ENCODE peak calls at places on chromosomes 11 and 22, in eight cellular contexts. One of them, this sample, is unnamed.

GRCh38 chr22:33897621-33897910 is 22.7 kb downstream of the LARGE1 start:
- DNase-seq in GM10248: no peak
- DNase-seq in pancreas: no peak
- DNase-seq in Peyer's patch: no peak
- DNase-seq in GM13977: no peak
- DNase-seq in MCF 10A: no peak
- DNase-seq in coronary artery: no peak
- DNase-seq in activated CD8-positive, alpha-beta T cell treated with anti-CD3 and anti-CD28 coated beads for 36 hours: no peak
- DNase-seq in this sample: no peak

GRCh38 chr11:71190551-71190950 is 61.8 kb downstream of the SHANK2 start:
- DNase-seq in GM10248: no peak
- DNase-seq in pancreas: no peak
- DNase-seq in Peyer's patch: peak
- DNase-seq in GM13977: no peak
- DNase-seq in MCF 10A: no peak
- DNase-seq in coronary artery: no peak
- DNase-seq in activated CD8-positive, alpha-beta T cell treated with anti-CD3 and anti-CD28 coated beads for 36 hours: no peak
- DNase-seq in this sample: peak

GRCh38 chr22:36850016-36850415 is 10.8 kb upstream of the NCF4 start:
- DNase-seq in GM10248: no peak
- DNase-seq in pancreas: no peak
- DNase-seq in Peyer's patch: no peak
- DNase-seq in GM13977: no peak
- DNase-seq in MCF 10A: no peak
- DNase-seq in coronary artery: no peak
- DNase-seq in activated CD8-positive, alpha-beta T cell treated with anti-CD3 and anti-CD28 coated beads for 36 hours: no peak
- DNase-seq in this sample: no peak

GRCh38 chr11:44568706-44569473 is 3.4 kb downstream of the CD82 start:
- DNase-seq in GM10248: peak
- DNase-seq in pancreas: no peak
- DNase-seq in Peyer's patch: no peak
- DNase-seq in GM13977: peak
- DNase-seq in MCF 10A: peak
- DNase-seq in coronary artery: peak
- DNase-seq in activated CD8-positive, alpha-beta T cell treated with anti-CD3 and anti-CD28 coated beads for 36 hours: peak
- DNase-seq in this sample: no peak

GRCh38 chr11:2775083-2775625 is 75.4 kb upstream of the KCNQ1OT1 start:
- DNase-seq in GM10248: no peak
- DNase-seq in pancreas: peak
- DNase-seq in Peyer's patch: peak
- DNase-seq in GM13977: no peak
- DNase-seq in MCF 10A: no peak
- DNase-seq in coronary artery: peak
- DNase-seq in activated CD8-positive, alpha-beta T cell treated with anti-CD3 and anti-CD28 coated beads for 36 hours: peak
- DNase-seq in this sample: peak

GRCh38 chr11:93741882-93742226 is 382 bp downstream of the C11orf54 start:
- DNase-seq in GM10248: peak
- DNase-seq in pancreas: peak
- DNase-seq in Peyer's patch: no peak
- DNase-seq in GM13977: no peak
- DNase-seq in MCF 10A: peak
- DNase-seq in coronary artery: no peak
- DNase-seq in activated CD8-positive, alpha-beta T cell treated with anti-CD3 and anti-CD28 coated beads for 36 hours: no peak
- DNase-seq in this sample: no peak

GRCh38 chr11:83521647-83522596 is 235.8 kb upstream of the CCDC90B start:
- DNase-seq in GM10248: no peak
- DNase-seq in pancreas: no peak
- DNase-seq in Peyer's patch: no peak
- DNase-seq in GM13977: no peak
- DNase-seq in MCF 10A: peak
- DNase-seq in coronary artery: no peak
- DNase-seq in activated CD8-positive, alpha-beta T cell treated with anti-CD3 and anti-CD28 coated beads for 36 hours: no peak
- DNase-seq in this sample: no peak

GRCh38 chr11:64745523-64746328 is 1.8 kb upstream of the RASGRP2 start:
- DNase-seq in GM10248: peak
- DNase-seq in pancreas: peak
- DNase-seq in Peyer's patch: peak
- DNase-seq in GM13977: peak
- DNase-seq in MCF 10A: no peak
- DNase-seq in coronary artery: peak
- DNase-seq in activated CD8-positive, alpha-beta T cell treated with anti-CD3 and anti-CD28 coated beads for 36 hours: peak
- DNase-seq in this sample: no peak

GRCh38 chr11:124740277-124740882 is 638 bp downstream of the NRGN start:
- DNase-seq in GM10248: peak
- DNase-seq in pancreas: peak
- DNase-seq in Peyer's patch: peak
- DNase-seq in GM13977: peak
- DNase-seq in MCF 10A: peak
- DNase-seq in coronary artery: no peak
- DNase-seq in activated CD8-positive, alpha-beta T cell treated with anti-CD3 and anti-CD28 coated beads for 36 hours: peak
- DNase-seq in this sample: no peak

GRCh38 chr22:50274311-50274710 is 4.1 kb upstream of the MAPK11 start:
- DNase-seq in GM10248: peak
- DNase-seq in pancreas: no peak
- DNase-seq in Peyer's patch: no peak
- DNase-seq in GM13977: peak
- DNase-seq in MCF 10A: peak
- DNase-seq in coronary artery: no peak
- DNase-seq in activated CD8-positive, alpha-beta T cell treated with anti-CD3 and anti-CD28 coated beads for 36 hours: peak
- DNase-seq in this sample: no peak

GRCh38 chr11:64745219-64745522 is 1.2 kb upstream of the RASGRP2 start:
- DNase-seq in GM10248: peak
- DNase-seq in pancreas: no peak
- DNase-seq in Peyer's patch: peak
- DNase-seq in GM13977: no peak
- DNase-seq in MCF 10A: no peak
- DNase-seq in coronary artery: no peak
- DNase-seq in activated CD8-positive, alpha-beta T cell treated with anti-CD3 and anti-CD28 coated beads for 36 hours: peak
- DNase-seq in this sample: no peak

GRCh38 chr11:119095066-119095880 is 6.4 kb downstream of the DPAGT1 start:
- DNase-seq in GM10248: peak
- DNase-seq in pancreas: peak
- DNase-seq in Peyer's patch: peak
- DNase-seq in GM13977: peak
- DNase-seq in MCF 10A: peak
- DNase-seq in coronary artery: peak
- DNase-seq in activated CD8-positive, alpha-beta T cell treated with anti-CD3 and anti-CD28 coated beads for 36 hours: peak
- DNase-seq in this sample: peak
- TF ChIP-seq CTCF in GM10248: no peak
- TF ChIP-seq CTCF in pancreas: no peak
- TF ChIP-seq CTCF in Peyer's patch: no peak
- TF ChIP-seq CTCF in GM13977: no peak
- TF ChIP-seq CTCF in MCF 10A: peak
- TF ChIP-seq CTCF in coronary artery: peak
- TF ChIP-seq CTCF in activated CD8-positive, alpha-beta T cell treated with anti-CD3 and anti-CD28 coated beads for 36 hours: no peak
- TF ChIP-seq CTCF in this sample: peak

DNA sequence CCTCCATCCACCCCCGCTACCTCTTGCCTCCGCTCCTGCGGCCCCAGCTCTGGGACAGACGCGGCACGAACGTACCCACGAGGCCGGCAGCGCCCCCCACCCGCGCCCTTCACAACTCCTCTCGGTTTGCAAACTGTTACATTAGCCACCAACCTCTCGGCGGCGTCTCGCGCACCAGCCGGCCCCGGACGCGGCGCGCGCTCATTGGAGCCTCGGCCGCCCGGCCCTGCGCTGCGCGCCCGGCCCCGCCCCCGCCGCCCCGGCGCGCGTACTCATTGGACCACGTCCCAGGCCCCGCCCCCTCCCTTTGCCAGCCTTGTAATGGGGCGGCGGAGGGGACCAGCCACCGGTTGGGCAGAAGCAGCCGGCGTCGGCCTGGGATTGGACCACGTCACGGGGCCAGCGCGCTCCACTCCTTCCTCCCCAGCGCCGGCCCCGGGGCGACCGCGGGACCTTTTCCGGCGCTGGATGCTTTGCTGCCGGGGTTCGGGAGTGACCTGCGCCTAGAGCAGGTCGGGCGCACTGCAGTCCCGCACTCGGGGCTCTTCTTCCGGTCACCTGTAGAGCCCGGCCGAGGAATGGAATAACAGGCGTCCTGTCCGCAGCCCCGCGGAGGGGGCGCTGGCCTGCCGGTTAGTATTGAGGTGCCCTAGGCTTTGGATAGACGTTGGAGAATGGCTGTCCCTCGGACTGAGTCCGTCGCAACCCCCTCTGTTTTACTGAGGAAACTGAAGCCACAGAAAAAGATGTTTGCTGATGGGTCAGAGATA is at the start of gene HYOU1:
- DNase-seq in GM10248: peak
- DNase-seq in pancreas: peak
- DNase-seq in Peyer's patch: peak
- DNase-seq in GM13977: peak
- DNase-seq in MCF 10A: peak
- DNase-seq in coronary artery: peak
- DNase-seq in activated CD8-positive, alpha-beta T cell treated with anti-CD3 and anti-CD28 coated beads for 36 hours: peak
- DNase-seq in this sample: peak
- TF ChIP-seq CTCF in GM10248: peak
- TF ChIP-seq CTCF in pancreas: no peak
- TF ChIP-seq CTCF in Peyer's patch: peak
- TF ChIP-seq CTCF in GM13977: peak
- TF ChIP-seq CTCF in MCF 10A: peak
- TF ChIP-seq CTCF in coronary artery: no peak
- TF ChIP-seq CTCF in activated CD8-positive, alpha-beta T cell treated with anti-CD3 and anti-CD28 coated beads for 36 hours: no peak
- TF ChIP-seq CTCF in this sample: peak

DNA sequence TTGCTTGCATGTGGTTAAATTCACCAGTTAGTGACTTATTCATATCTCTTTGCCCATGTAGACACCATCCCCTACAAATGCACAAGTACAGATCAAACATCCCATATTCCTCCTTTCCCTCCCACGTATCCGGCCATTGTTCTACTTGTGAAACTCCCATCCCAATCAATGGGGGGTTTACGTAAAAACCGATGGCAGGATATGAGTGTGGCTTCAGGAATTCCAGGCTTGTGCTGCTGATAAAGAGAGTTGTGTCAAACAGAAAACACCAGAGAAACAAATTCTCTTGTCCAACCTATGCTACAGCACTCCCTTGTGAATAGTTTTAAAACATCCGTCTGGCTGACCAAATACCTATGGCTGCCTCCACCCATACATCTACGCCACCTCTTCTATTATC is 15.5 kb downstream of the FLI1 start:
- DNase-seq in GM10248: no peak
- DNase-seq in pancreas: no peak
- DNase-seq in Peyer's patch: no peak
- DNase-seq in GM13977: no peak
- DNase-seq in MCF 10A: peak
- DNase-seq in coronary artery: no peak
- DNase-seq in activated CD8-positive, alpha-beta T cell treated with anti-CD3 and anti-CD28 coated beads for 36 hours: no peak
- DNase-seq in this sample: no peak
- TF ChIP-seq CTCF in GM10248: no peak
- TF ChIP-seq CTCF in pancreas: no peak
- TF ChIP-seq CTCF in Peyer's patch: no peak
- TF ChIP-seq CTCF in GM13977: no peak
- TF ChIP-seq CTCF in MCF 10A: no peak
- TF ChIP-seq CTCF in coronary artery: no peak
- TF ChIP-seq CTCF in activated CD8-positive, alpha-beta T cell treated with anti-CD3 and anti-CD28 coated beads for 36 hours: no peak
- TF ChIP-seq CTCF in this sample: no peak

DNA sequence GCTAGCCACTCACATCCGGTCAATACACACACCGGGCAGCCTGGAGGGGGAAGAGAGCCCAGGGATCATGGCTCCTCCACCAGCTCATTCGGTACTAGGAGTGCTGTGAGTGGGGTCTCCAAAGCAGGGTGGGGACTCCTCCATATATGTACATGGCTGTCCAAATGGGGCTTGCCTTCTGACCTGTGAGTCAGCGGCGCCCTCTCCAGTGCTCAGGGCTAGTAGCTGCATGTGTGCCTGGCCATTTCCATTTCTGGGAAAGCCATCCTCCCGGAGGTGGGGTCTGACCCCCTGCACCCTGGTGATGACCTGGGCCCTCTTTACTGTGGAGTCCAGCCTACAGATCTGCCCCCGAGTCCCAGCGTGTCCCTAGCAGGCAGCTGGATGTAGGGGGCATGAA is 181.9 kb downstream of the CEP164 start:
- DNase-seq in GM10248: no peak
- DNase-seq in pancreas: no peak
- DNase-seq in Peyer's patch: no peak
- DNase-seq in GM13977: no peak
- DNase-seq in MCF 10A: no peak
- DNase-seq in coronary artery: no peak
- DNase-seq in activated CD8-positive, alpha-beta T cell treated with anti-CD3 and anti-CD28 coated beads for 36 hours: peak
- DNase-seq in this sample: no peak
- TF ChIP-seq CTCF in GM10248: no peak
- TF ChIP-seq CTCF in pancreas: no peak
- TF ChIP-seq CTCF in Peyer's patch: no peak
- TF ChIP-seq CTCF in GM13977: no peak
- TF ChIP-seq CTCF in MCF 10A: no peak
- TF ChIP-seq CTCF in coronary artery: no peak
- TF ChIP-seq CTCF in activated CD8-positive, alpha-beta T cell treated with anti-CD3 and anti-CD28 coated beads for 36 hours: no peak
- TF ChIP-seq CTCF in this sample: no peak

GRCh38 chr11:20193307-20193706 is 33.0 kb upstream of the DBX1 start:
- DNase-seq in GM10248: no peak
- DNase-seq in pancreas: no peak
- DNase-seq in Peyer's patch: no peak
- DNase-seq in GM13977: no peak
- DNase-seq in MCF 10A: no peak
- DNase-seq in coronary artery: no peak
- DNase-seq in activated CD8-positive, alpha-beta T cell treated with anti-CD3 and anti-CD28 coated beads for 36 hours: no peak
- DNase-seq in this sample: no peak

GRCh38 chr11:20197881-20198280 is 37.6 kb upstream of the DBX1 start:
- DNase-seq in GM10248: no peak
- DNase-seq in pancreas: no peak
- DNase-seq in Peyer's patch: no peak
- DNase-seq in GM13977: peak
- DNase-seq in MCF 10A: no peak
- DNase-seq in coronary artery: no peak
- DNase-seq in activated CD8-positive, alpha-beta T cell treated with anti-CD3 and anti-CD28 coated beads for 36 hours: no peak
- DNase-seq in this sample: no peak

GRCh38 chr11:20192151-20192550 is 31.9 kb upstream of the DBX1 start:
- DNase-seq in GM10248: no peak
- DNase-seq in pancreas: no peak
- DNase-seq in Peyer's patch: no peak
- DNase-seq in GM13977: no peak
- DNase-seq in MCF 10A: no peak
- DNase-seq in coronary artery: no peak
- DNase-seq in activated CD8-positive, alpha-beta T cell treated with anti-CD3 and anti-CD28 coated beads for 36 hours: no peak
- DNase-seq in this sample: no peak

GRCh38 chr11:20192641-20193040 is 32.4 kb upstream of the DBX1 start:
- DNase-seq in GM10248: no peak
- DNase-seq in pancreas: no peak
- DNase-seq in Peyer's patch: no peak
- DNase-seq in GM13977: no peak
- DNase-seq in MCF 10A: no peak
- DNase-seq in coronary artery: no peak
- DNase-seq in activated CD8-positive, alpha-beta T cell treated with anti-CD3 and anti-CD28 coated beads for 36 hours: no peak
- DNase-seq in this sample: no peak

DNA sequence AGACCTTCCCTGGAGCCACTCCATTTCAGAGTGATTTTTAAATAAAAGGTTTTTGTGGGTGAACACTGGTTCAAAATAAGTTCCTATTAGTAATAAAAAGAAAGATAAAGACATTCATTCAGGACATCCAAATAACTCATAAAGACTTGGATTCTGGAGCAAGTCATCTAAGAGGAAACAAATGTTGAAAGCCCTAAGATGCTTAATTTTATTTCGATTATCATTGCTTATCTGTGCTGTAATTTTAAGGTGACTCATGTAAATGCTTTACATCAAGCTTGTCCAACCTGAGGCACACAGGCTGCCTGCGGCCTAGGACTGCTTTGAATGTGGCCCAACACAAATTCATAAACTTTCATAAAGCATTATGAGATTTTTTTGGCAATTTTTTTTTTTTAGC is 34.2 kb upstream of the DBX1 start:
- DNase-seq in GM10248: no peak
- DNase-seq in pancreas: no peak
- DNase-seq in Peyer's patch: no peak
- DNase-seq in GM13977: no peak
- DNase-seq in MCF 10A: no peak
- DNase-seq in coronary artery: no peak
- DNase-seq in activated CD8-positive, alpha-beta T cell treated with anti-CD3 and anti-CD28 coated beads for 36 hours: no peak
- DNase-seq in this sample: no peak
- TF ChIP-seq CTCF in GM10248: no peak
- TF ChIP-seq CTCF in pancreas: no peak
- TF ChIP-seq CTCF in Peyer's patch: no peak
- TF ChIP-seq CTCF in GM13977: no peak
- TF ChIP-seq CTCF in MCF 10A: no peak
- TF ChIP-seq CTCF in coronary artery: no peak
- TF ChIP-seq CTCF in activated CD8-positive, alpha-beta T cell treated with anti-CD3 and anti-CD28 coated beads for 36 hours: no peak
- TF ChIP-seq CTCF in this sample: no peak

This sample was measured in chondrocyte.